ENCODE peak calls at places on chromosomes 2 and 18, in five cellular contexts. G is caudate nucleus; S is CD8-positive, alpha-beta memory T cell; K is fibroblast of the aortic adventitia; F is WTC11. D is an unnamed sample.

GRCh38 chr18:46167971-46168370 is 63.8 kb downstream of the HAUS1 start:
- DNase-seq in G (no peak), S (peak), K (no peak), F (no peak), D (no peak)

GRCh38 chr18:79523738-79524180 is 128.0 kb downstream of the NFATC1 start:
- DNase-seq in G (no peak), S (peak), K (no peak), F (no peak), D (no peak)

GRCh38 chr18:51108330-51108729 is 78.3 kb downstream of the SMAD4 start:
- DNase-seq in G (no peak), S (no peak), K (no peak), F (no peak), D (no peak)

GRCh38 chr2:213265679-213266078 is 18.6 kb upstream of the SPAG16 start:
- DNase-seq in G (no peak), S (no peak), K (no peak), F (no peak), D (no peak)

GRCh38 chr18:48139427-48140347 is 209.2 kb upstream of the SMAD2 start:
- DNase-seq in G (no peak), S (no peak), K (no peak), F (no peak), D (no peak)

GRCh38 chr18:78713064-78713463 is 266.6 kb upstream of the SALL3 start:
- DNase-seq in G (no peak), S (no peak), K (no peak), F (peak), D (no peak)

GRCh38 chr2:127162261-127163089 is 55.5 kb upstream of the BIN1 start:
- DNase-seq in G (no peak), S (no peak), K (no peak), F (no peak), D (peak)

GRCh38 chr2:230700447-230700846 is 12.2 kb upstream of the CAB39 start:
- DNase-seq in G (no peak), S (no peak), K (peak), F (no peak), D (no peak)

GRCh38 chr18:77063256-77063655 is 69.3 kb downstream of the MBP start:
- DNase-seq in G (no peak), S (peak), K (peak), F (no peak), D (no peak)

GRCh38 chr2:109238580-109238979 is 109.6 kb downstream of the SH3RF3 start:
- DNase-seq in G (no peak), S (peak), K (peak), F (no peak), D (no peak)

GRCh38 chr2:241878007-241878970 is 8.8 kb downstream of the RTP5 start:
- DNase-seq in G (peak), S (peak), K (peak), F (peak), D (no peak)

GRCh38 chr2:19529663-19530062 is 171.2 kb upstream of the OSR1 start:
- DNase-seq in G (no peak), S (no peak), K (no peak), F (no peak), D (no peak)

GRCh38 chr2:68732533-68732932 is 2.1 kb upstream of the ARHGAP25 start:
- DNase-seq in G (no peak), S (no peak), K (no peak), F (no peak), D (no peak)

GRCh38 chr2:154402138-154402714 is 296.3 kb upstream of the KCNJ3 start:
- DNase-seq in G (no peak), S (peak), K (peak), F (no peak), D (no peak)

GRCh38 chr18:40464032-40464431 is 1491.0 kb upstream of the PIK3C3 start:
- DNase-seq in G (no peak), S (no peak), K (no peak), F (no peak), D (no peak)

GRCh38 chr2:161307676-161308075 is 549 bp upstream of the PSMD14 start:
- DNase-seq in G (no peak), S (no peak), K (no peak), F (no peak), D (no peak)

GRCh38 chr2:172420096-172420671 is 7.2 kb upstream of the ITGA6 start:
- DNase-seq in G (no peak), S (no peak), K (no peak), F (no peak), D (no peak)

GRCh38 chr2:112799291-112799975 is 15.1 kb upstream of the IL1A start:
- DNase-seq in G (no peak), S (no peak), K (peak), F (no peak), D (no peak)

D was measured in vagina.